ENCODE peak calls at places on chromosomes 2 and 18, in four cellular contexts. J, E, M and H are unnamed samples.

GRCh38 chr2:33238111-33238510 is 238.3 kb upstream of the RASGRP3 start:
- DNase-seq in J (no peak), M (peak; percentile 62), E (peak; percentile 73), H (peak; percentile 88)

GRCh38 chr2:162258169-162258568 is 14.9 kb upstream of the FAP start:
- DNase-seq in J (no peak), M (no peak), E (no peak), H (no peak)

GRCh38 chr18:21955757-21956652 is 213.4 kb upstream of the GATA6 start:
- DNase-seq in E (peak; percentile 67), J (peak; percentile 91), M (peak; percentile 76), H (peak; percentile 66)

GRCh38 chr2:102251042-102251848 is 60.1 kb upstream of the IL1RL1 start:
- DNase-seq in M (no peak), J (peak; percentile 86), E (no peak), H (no peak)

GRCh38 chr2:15733867-15734765 is 142.4 kb downstream of the DDX1 start:
- DNase-seq in J (no peak), E (peak; percentile 18), M (peak; percentile 53), H (peak; percentile 86)

GRCh38 chr2:65231892-65232477 is 4.4 kb downstream of the ACTR2 start:
- DNase-seq in M (peak; percentile 30), J (no peak), E (peak; percentile 76), H (peak; percentile 34)

GRCh38 chr18:59660976-59661743 is 36.1 kb downstream of the CCBE1 start:
- DNase-seq in J (no peak), M (peak; percentile 69), E (no peak), H (peak; percentile 88)

GRCh38 chr2:83844490-83844889 is 614.6 kb downstream of the SUCLG1 start:
- DNase-seq in M (no peak), E (no peak), J (no peak), H (no peak)

GRCh38 chr18:43277164-43277600 is at the start of gene SYT4:
- DNase-seq in M (peak; percentile 53), J (peak; percentile 76), E (peak; percentile 74), H (peak; percentile 32)

GRCh38 chr2:62224976-62225375 is 29.1 kb downstream of the B3GNT2 start:
- DNase-seq in M (no peak), J (no peak), E (no peak), H (no peak)
- TF ChIP-seq CTCF in M (no peak), J (no peak), E (no peak), H (no peak)

GRCh38 chr2:238692562-238692961 is 155.3 kb upstream of the TWIST2 start:
- DNase-seq in M (no peak), E (no peak), J (peak; percentile 51), H (no peak)
- H3K4me3 ChIP-seq in M (no peak overlapping the region), E (no peak overlapping the region), J (no peak overlapping the region), H (no peak overlapping the region)

GRCh38 chr2:70469435-70469834 is 84.2 kb downstream of the TGFA start:
- DNase-seq in E (no peak), M (no peak), J (no peak), H (no peak)
- TF ChIP-seq CTCF in E (peak; percentile 14), M (no peak), J (no peak), H (no peak)

GRCh38 chr2:199461455-199462166 is 3.9 kb upstream of the SATB2 start:
- DNase-seq in J (no peak), M (no peak), E (no peak), H (no peak)
- H3K4me3 ChIP-seq in J (no peak overlapping the region), M (peak overlapping the region; percentile 28), E (no peak overlapping the region), H (no peak overlapping the region)

GRCh38 chr2:208033701-208034502 is 8.6 kb upstream of the PLEKHM3 start:
- DNase-seq in E (no peak), M (peak; percentile 18), J (no peak), H (peak; percentile 47)
- TF ChIP-seq CTCF in E (peak; percentile 44), M (peak; percentile 12), J (peak; percentile 45), H (peak; percentile 28)

DNA sequence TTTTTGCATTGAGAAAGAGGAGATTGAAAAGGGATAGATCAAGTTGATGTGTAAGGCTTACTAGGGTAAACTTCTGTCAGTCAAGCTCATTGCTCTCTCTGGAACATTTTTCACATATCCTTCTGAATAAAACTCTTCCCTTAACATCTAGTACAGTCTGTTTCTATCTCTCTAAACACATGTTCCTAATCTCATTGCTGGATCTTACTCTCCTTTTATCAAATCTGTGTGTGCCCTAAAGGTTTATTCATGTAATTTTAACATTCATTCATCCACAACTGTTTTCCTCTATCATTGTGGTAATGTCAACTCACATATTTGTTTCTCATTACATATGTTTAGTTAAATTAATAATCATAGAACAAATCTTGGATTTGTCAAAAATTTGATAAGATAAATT is 277.9 kb upstream of the GULP1 start:
- DNase-seq in M (no peak), E (no peak), J (no peak), H (no peak)
- H3K4me3 ChIP-seq in M (no peak overlapping the region), E (no peak overlapping the region), J (no peak overlapping the region), H (no peak overlapping the region)